ENCODE peak calls at places on chromosomes 5 and 9, in seven cellular contexts. W is mucosa of gallbladder; U is NCI-H446; R is body of pancreas; F is activated T-cell treated with anti-CD3 and anti-CD28 coated beads, Interleukin-2, amount 50 U/mL, for 48 hours; N is AG08396; D is heart left ventricle. O is an unnamed sample.

GRCh38 chr5:151469992-151470391 is 22.6 kb downstream of the SLC36A1 start:
- DNase-seq in W (no peak), R (no peak), D (no peak), F (no peak), U (no peak), N (no peak), O (no peak)

GRCh38 chr5:179326176-179326997 is 18.9 kb downstream of the ADAMTS2 start:
- DNase-seq in R (peak), F (no peak), N (peak), D (peak), U (no peak), W (peak), O (peak)

GRCh38 chr5:112862085-112862484 is 998 bp downstream of the SRP19 start:
- DNase-seq in N (no peak), U (no peak), F (no peak), D (no peak), R (peak), W (no peak), O (no peak)

GRCh38 chr5:172283862-172284274 is 304 bp upstream of the UBTD2 start:
- DNase-seq in U (peak), R (peak), W (peak), D (peak), N (peak), F (peak), O (peak)

GRCh38 chr5:157476699-157477408 is 16.8 kb downstream of the NIPAL4 start:
- DNase-seq in W (peak), D (no peak), U (peak), F (no peak), R (peak), N (peak), O (no peak)

GRCh38 chr5:135830384-135831275 is 3.8 kb upstream of the SLC25A48 start:
- DNase-seq in D (no peak), N (no peak), W (no peak), U (no peak), R (no peak), F (no peak), O (no peak)

GRCh38 chr5:41885286-41885685 is 15.1 kb upstream of the OXCT1 start:
- DNase-seq in N (no peak), U (no peak), D (no peak), W (no peak), F (no peak), R (no peak), O (no peak)

GRCh38 chr9:120937596-120937995 is 11.0 kb upstream of the TRAF1 start:
- DNase-seq in N (no peak), R (no peak), D (no peak), U (no peak), F (no peak), W (no peak), O (no peak)

GRCh38 chr5:139657363-139658321 is 9.5 kb downstream of the CXXC5 start:
- DNase-seq in R (no peak), N (no peak), D (peak), F (no peak), W (no peak), U (no peak), O (no peak)

GRCh38 chr9:123725389-123725788 is 204.5 kb downstream of the DENND1A start:
- DNase-seq in R (no peak), U (peak), D (peak), F (no peak), N (no peak), W (peak), O (no peak)

GRCh38 chr5:41083306-41083705 is 12.2 kb upstream of the MROH2B start:
- DNase-seq in W (no peak), D (no peak), R (no peak), F (no peak), U (no peak), N (no peak), O (no peak)

GRCh38 chr5:73558950-73559349 is 6.5 kb downstream of the ANKRA2 start:
- DNase-seq in N (no peak), U (no peak), W (no peak), D (no peak), R (no peak), F (no peak), O (no peak)

GRCh38 chr5:131622633-131623032 is 12.4 kb downstream of the RAPGEF6 start:
- DNase-seq in U (no peak), R (no peak), F (no peak), W (no peak), D (no peak), N (peak), O (no peak)

GRCh38 chr5:143879646-143880045 is 67.7 kb downstream of the HMHB1 start:
- DNase-seq in W (no peak), F (no peak), U (no peak), N (no peak), D (no peak), R (no peak), O (no peak)

GRCh38 chr9:80369641-80370040 is 797.9 kb downstream of the TLE4 start:
- DNase-seq in R (no peak), U (no peak), W (no peak), F (no peak), D (no peak), N (no peak), O (no peak)

GRCh38 chr5:65913519-65913918 is 12.9 kb upstream of the ERBIN start:
- DNase-seq in D (no peak), F (no peak), N (no peak), W (no peak), R (peak), U (no peak), O (no peak)

GRCh38 chr5:78509884-78510769 is 138.4 kb downstream of the LHFPL2 start:
- DNase-seq in W (peak), F (peak), R (peak), D (peak), N (peak), U (no peak), O (peak)

GRCh38 chr5:140311011-140311467 is 8.1 kb upstream of the PFDN1 start:
- DNase-seq in D (no peak), F (no peak), N (no peak), U (no peak), W (no peak), R (no peak), O (no peak)

GRCh38 chr5:109921735-109922395 is 232.1 kb downstream of the MAN2A1 start:
- DNase-seq in N (no peak), U (no peak), D (peak), R (peak), W (no peak), F (peak), O (peak)

GRCh38 chr5:130541617-130542221 is 623.3 kb downstream of the HINT1 start:
- DNase-seq in F (no peak), U (no peak), D (no peak), N (no peak), W (no peak), R (no peak), O (no peak)

GRCh38 chr5:96054272-96055030 is 92.8 kb upstream of the ELL2 start:
- DNase-seq in D (no peak), W (no peak), R (no peak), U (no peak), F (no peak), N (no peak), O (no peak)

GRCh38 chr9:100066539-100066938 is 32.3 kb downstream of the ERP44 start:
- DNase-seq in N (peak), D (peak), R (no peak), F (no peak), W (no peak), U (no peak), O (peak)

GRCh38 chr5:95686661-95687060 is 3.9 kb upstream of the SPATA9 start:
- DNase-seq in W (no peak), R (no peak), U (no peak), N (no peak), F (no peak), D (no peak), O (no peak)

GRCh38 chr5:172007795-172008465 is 1.5 kb upstream of the FBXW11 start:
- DNase-seq in R (no peak), D (no peak), U (no peak), N (peak), W (no peak), F (no peak), O (no peak)

GRCh38 chr9:69622664-69623063 is 49.5 kb downstream of the APBA1 start:
- DNase-seq in W (no peak), U (no peak), R (no peak), N (no peak), D (no peak), F (no peak), O (no peak)

GRCh38 chr5:91255396-91256141 is 127.5 kb downstream of the ARRDC3 start:
- DNase-seq in N (no peak), F (no peak), D (no peak), W (no peak), U (no peak), R (no peak), O (no peak)

GRCh38 chr5:23506329-23507236 is 826 bp upstream of the PRDM9 start:
- DNase-seq in U (peak), W (peak), D (no peak), R (no peak), N (no peak), F (no peak), O (no peak)

GRCh38 chr5:173974688-173975239 is 14.2 kb upstream of the C5orf47 start:
- DNase-seq in W (no peak), R (no peak), N (no peak), U (no peak), D (no peak), F (no peak), O (no peak)

GRCh38 chr5:142017832-142018427 is 5.1 kb upstream of the GNPDA1 start:
- DNase-seq in F (peak), N (no peak), D (no peak), R (no peak), W (no peak), U (no peak), O (no peak)

O was measured in left cardiac atrium.